ENCODE peak calls at places on chromosomes 13 and 19, in five cellular contexts. T is fibroblast of lung, H is psoas muscle, M is left ventricle myocardium inferior, U is tibial artery. Q is an unnamed sample.

GRCh38 chr19:17473041-17473440 is 2.7 kb downstream of the SLC27A1 start:
- DNase-seq in T (peak), H (no peak), M (no peak), U (no peak), Q (no peak)

GRCh38 chr19:29532097-29532496 is 6.3 kb downstream of the VSTM2B start:
- DNase-seq in T (no peak), H (no peak), M (no peak), U (no peak), Q (no peak)

GRCh38 chr19:29372461-29372860 is 153.3 kb upstream of the VSTM2B start:
- DNase-seq in T (no peak), H (no peak), M (no peak), U (no peak), Q (no peak)

GRCh38 chr13:37526710-37527446 is 71.7 kb downstream of the POSTN start:
- DNase-seq in T (peak), H (no peak), M (no peak), U (no peak), Q (no peak)

GRCh38 chr13:24261566-24261965 is 47.8 kb upstream of the C1QTNF9 start:
- DNase-seq in T (no peak), H (no peak), M (no peak), U (no peak), Q (no peak)

GRCh38 chr13:80337706-80338105 is 3.2 kb downstream of the SPRY2 start:
- DNase-seq in T (peak), H (no peak), M (no peak), U (no peak), Q (no peak)

GRCh38 chr13:27168870-27169525 is 2.6 kb downstream of the USP12 start:
- DNase-seq in T (no peak), H (no peak), M (no peak), U (no peak), Q (no peak)

GRCh38 chr13:21060063-21060826 is 1.1 kb downstream of the LATS2 start:
- DNase-seq in T (no peak), H (peak), M (peak), U (peak), Q (no peak)

GRCh38 chr19:7799640-7800355 is 30.2 kb upstream of the EVI5L start:
- DNase-seq in T (peak), H (peak), M (peak), U (peak), Q (peak)

GRCh38 chr19:30419581-30420180 is 47.5 kb downstream of the ZNF536 start:
- DNase-seq in T (no peak), H (no peak), M (no peak), U (no peak), Q (peak)

GRCh38 chr19:6109947-6110346 is 353 bp downstream of the RFX2 start:
- DNase-seq in T (no peak), H (no peak), M (peak), U (peak), Q (no peak)

GRCh38 chr13:40206241-40207109 is 460.0 kb downstream of the FOXO1 start:
- DNase-seq in T (peak), H (no peak), M (no peak), U (no peak), Q (no peak)

GRCh38 chr19:43432866-43433673 is 18.4 kb downstream of the TEX101 start:
- DNase-seq in T (peak), H (peak), M (peak), U (peak), Q (no peak)

GRCh38 chr19:5603626-5604025 is 18.9 kb downstream of the SAFB2 start:
- DNase-seq in T (no peak), H (no peak), M (no peak), U (no peak), Q (no peak)

GRCh38 chr13:20721454-20722357 is 18.2 kb downstream of the IL17D start:
- DNase-seq in T (peak), H (peak), M (peak), U (peak), Q (no peak)

GRCh38 chr19:50486823-50487515 is 10.3 kb upstream of the GARIN5A start:
- DNase-seq in T (peak), H (peak), M (no peak), U (no peak), Q (peak)

GRCh38 chr13:94731028-94731427 is 18.7 kb upstream of the SOX21 start:
- DNase-seq in T (no peak), H (no peak), M (no peak), U (no peak), Q (no peak)

GRCh38 chr13:69324109-69324886 is 783.3 kb upstream of the ATXN8OS start:
- DNase-seq in T (peak), H (no peak), M (no peak), U (no peak), Q (no peak)

GRCh38 chr19:15114153-15114540 is 6.9 kb downstream of the SYDE1 start:
- DNase-seq in T (peak), H (no peak), M (no peak), U (no peak), Q (no peak)

GRCh38 chr13:32660227-32660626 is 74.0 kb downstream of the PDS5B start:
- DNase-seq in T (no peak), H (no peak), M (no peak), U (no peak), Q (no peak)

GRCh38 chr19:30314805-30315155 is 57.4 kb upstream of the ZNF536 start:
- DNase-seq in T (no peak), H (no peak), M (no peak), U (no peak), Q (no peak)

GRCh38 chr13:43107780-43108179 is 84.4 kb downstream of the DNAJC15 start:
- DNase-seq in T (no peak), H (no peak), M (no peak), U (no peak), Q (no peak)

GRCh38 chr19:12611361-12611699 is 610 bp downstream of the ZNF791 start:
- DNase-seq in T (peak), H (peak), M (peak), U (peak), Q (no peak)

GRCh38 chr19:40165362-40165937 is 25.8 kb upstream of the MAP3K10 start:
- DNase-seq in T (peak), H (peak), M (peak), U (peak), Q (peak)

GRCh38 chr13:30307194-30307965 is at the start of gene KATNAL1:
- DNase-seq in T (peak), H (peak), M (peak), U (peak), Q (peak)

GRCh38 chr13:30307966-30308290 is 577 bp upstream of the KATNAL1 start:
- DNase-seq in T (no peak), H (no peak), M (no peak), U (no peak), Q (no peak)

GRCh38 chr13:30306762-30307193 is 573 bp downstream of the KATNAL1 start:
- DNase-seq in T (peak), H (peak), M (peak), U (peak), Q (peak)

GRCh38 chr13:30305456-30305855 is 1.9 kb downstream of the KATNAL1 start:
- DNase-seq in T (no peak), H (no peak), M (no peak), U (no peak), Q (no peak)

DNA sequence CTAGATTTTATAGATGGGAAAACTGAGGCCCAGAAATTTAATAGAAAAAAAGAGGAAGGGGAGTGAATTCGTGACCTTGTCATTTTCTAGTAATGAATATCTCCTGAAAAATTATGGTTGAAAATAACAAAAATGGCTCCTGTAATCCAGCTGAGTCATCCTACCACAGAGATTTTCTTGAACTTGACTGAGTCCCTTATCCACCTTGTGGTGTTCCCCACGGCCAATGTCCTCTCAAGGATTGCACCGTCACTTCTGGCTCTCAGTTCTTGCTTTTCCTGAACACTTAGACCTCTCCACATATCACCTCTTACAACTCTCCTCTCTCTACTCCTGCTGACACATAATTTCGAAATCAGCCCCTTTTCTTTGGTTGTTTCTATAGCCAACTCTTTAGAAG is 1.2 kb upstream of the KATNAL1 start:
- DNase-seq in T (peak), H (no peak), M (no peak), U (no peak), Q (no peak)
- H3K27ac ChIP-seq in T (no peak), H (no peak), M (peak), U (no peak), Q (no peak)

GRCh38 chr19:52370341-52370710 is 603 bp downstream of the ZNF880 start:
- DNase-seq in T (no peak), H (no peak), M (no peak), U (no peak), Q (no peak)
- H3K27ac ChIP-seq in T (peak), H (peak), M (peak), U (peak), Q (peak)

GRCh38 chr19:34832581-34833112 is 59.6 kb upstream of the ZNF599 start:
- DNase-seq in T (no peak), H (no peak), M (no peak), U (no peak), Q (no peak)

GRCh38 chr19:34835952-34836351 is 62.9 kb upstream of the ZNF599 start:
- DNase-seq in T (no peak), H (no peak), M (no peak), U (no peak), Q (no peak)

GRCh38 chr19:34837262-34837661 is 64.2 kb upstream of the ZNF599 start:
- DNase-seq in T (no peak), H (peak), M (peak), U (no peak), Q (no peak)

GRCh38 chr19:34831714-34832113 is 58.7 kb upstream of the ZNF599 start:
- DNase-seq in T (no peak), H (no peak), M (no peak), U (no peak), Q (no peak)

GRCh38 chr19:34834513-34834912 is 61.5 kb upstream of the ZNF599 start:
- DNase-seq in T (no peak), H (no peak), M (no peak), U (no peak), Q (no peak)
- H3K27ac ChIP-seq in T (no peak), H (no peak), M (no peak), U (no peak), Q (no peak)

GRCh38 chr13:97544041-97544765 is 110.2 kb downstream of the RAP2A start:
- DNase-seq in T (peak), H (no peak), M (no peak), U (no peak), Q (no peak)
- H3K27ac ChIP-seq in T (no peak), H (no peak), M (no peak), U (no peak), Q (no peak)

GRCh38 chr19:16337809-16338469 is 13.3 kb downstream of the KLF2 start:
- DNase-seq in T (no peak), H (no peak), M (no peak), U (no peak), Q (no peak)
- H3K27ac ChIP-seq in T (peak), H (peak), M (peak), U (peak), Q (no peak)

DNA sequence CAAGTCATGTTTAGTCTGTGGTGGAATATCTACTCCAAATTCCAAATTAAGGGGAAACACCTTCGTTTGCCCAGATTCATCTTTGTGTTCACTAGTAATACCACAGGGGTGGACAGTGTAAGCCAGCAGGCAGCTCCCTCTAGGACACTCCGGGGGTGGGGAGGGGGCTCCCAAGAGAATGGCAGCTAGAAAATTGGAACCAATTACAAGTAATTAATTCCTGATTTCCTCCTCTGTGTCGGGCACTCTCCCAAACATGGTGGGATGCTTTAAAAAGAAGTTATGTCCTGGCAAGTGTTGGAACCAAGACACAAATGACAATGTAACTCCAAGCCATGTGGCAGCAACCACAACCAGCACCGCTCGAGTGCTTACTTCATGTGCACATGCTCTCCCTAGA is 5.9 kb downstream of the COL4A1 start:
- DNase-seq in T (no peak), H (no peak), M (no peak), U (no peak), Q (no peak)
- H3K27ac ChIP-seq in T (peak), H (peak), M (peak), U (peak), Q (no peak)

DNA sequence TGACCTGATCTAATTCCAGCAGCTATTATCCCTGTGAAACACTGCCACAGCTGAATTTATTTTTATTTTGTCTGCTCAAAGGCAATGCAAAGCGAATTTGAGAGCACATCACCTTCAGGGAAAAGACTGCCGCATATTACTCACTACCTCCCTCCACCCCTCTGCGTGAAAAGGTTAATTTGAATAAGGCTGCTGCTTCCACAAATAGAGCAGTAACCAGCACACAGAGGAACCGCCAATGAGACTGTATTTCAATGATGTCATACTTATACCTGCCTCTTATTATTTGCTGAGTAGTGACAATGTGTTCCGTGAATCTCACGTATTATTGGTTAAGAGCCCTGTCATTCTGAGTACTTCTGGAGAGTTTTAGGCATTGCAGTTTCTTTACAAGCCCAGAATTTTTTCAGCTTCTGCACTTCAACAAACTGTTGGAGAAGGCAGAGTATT is 156.1 kb upstream of the KLF12 start:
- DNase-seq in T (peak), H (no peak), M (no peak), U (no peak), Q (no peak)
- H3K27ac ChIP-seq in T (no peak), H (peak), M (peak), U (no peak), Q (no peak)

DNA sequence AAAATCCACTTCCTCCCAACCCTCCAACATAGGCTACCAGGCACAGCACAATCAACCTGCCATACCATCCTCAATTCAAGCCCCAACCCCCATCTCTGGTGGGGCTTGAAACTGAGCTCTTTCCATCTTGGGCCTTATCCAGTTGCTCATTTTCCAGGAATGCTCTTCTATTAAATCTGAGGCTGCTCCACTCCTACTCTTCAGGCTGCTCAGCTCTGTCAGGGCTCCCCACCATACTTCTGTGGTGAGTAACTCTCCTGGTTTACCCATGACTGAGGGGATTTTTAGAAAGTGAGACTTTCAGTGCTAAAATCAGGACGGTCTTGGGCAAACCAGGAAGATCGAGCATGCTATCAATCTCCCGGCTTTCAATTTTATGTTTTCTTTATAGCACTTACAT is 512.8 kb downstream of the LMO7 start:
- DNase-seq in T (peak), H (no peak), M (no peak), U (no peak), Q (no peak)
- H3K27ac ChIP-seq in T (no peak), H (no peak), M (no peak), U (no peak), Q (no peak)

GRCh38 chr19:45136507-45137178 is 24.1 kb downstream of the NKPD1 start:
- DNase-seq in T (no peak), H (no peak), M (no peak), U (no peak), Q (no peak)

GRCh38 chr19:45137179-45137761 is 23.5 kb downstream of the NKPD1 start:
- DNase-seq in T (no peak), H (no peak), M (peak), U (no peak), Q (peak)

GRCh38 chr19:45138303-45138751 is 22.5 kb downstream of the NKPD1 start:
- DNase-seq in T (no peak), H (no peak), M (no peak), U (no peak), Q (no peak)

GRCh38 chr19:45133661-45134060 is 27.1 kb downstream of the NKPD1 start:
- DNase-seq in T (no peak), H (no peak), M (no peak), U (no peak), Q (no peak)

GRCh38 chr19:45135176-45135575 is 25.6 kb downstream of the NKPD1 start:
- DNase-seq in T (no peak), H (no peak), M (no peak), U (no peak), Q (no peak)
- H3K27ac ChIP-seq in T (no peak), H (no peak), M (no peak), U (no peak), Q (no peak)

GRCh38 chr19:48511800-48512503 is at the start of gene LMTK3:
- DNase-seq in T (peak), H (no peak), M (no peak), U (no peak), Q (peak)

GRCh38 chr19:48511321-48511731 is 309 bp downstream of the LMTK3 start:
- DNase-seq in T (no peak), H (no peak), M (no peak), U (no peak), Q (no peak)

GRCh38 chr19:48514123-48514458 is 2.5 kb upstream of the LMTK3 start:
- DNase-seq in T (no peak), H (no peak), M (no peak), U (no peak), Q (no peak)

GRCh38 chr19:48512504-48513288 is 1.1 kb upstream of the LMTK3 start:
- DNase-seq in T (no peak), H (no peak), M (no peak), U (no peak), Q (no peak)

DNA sequence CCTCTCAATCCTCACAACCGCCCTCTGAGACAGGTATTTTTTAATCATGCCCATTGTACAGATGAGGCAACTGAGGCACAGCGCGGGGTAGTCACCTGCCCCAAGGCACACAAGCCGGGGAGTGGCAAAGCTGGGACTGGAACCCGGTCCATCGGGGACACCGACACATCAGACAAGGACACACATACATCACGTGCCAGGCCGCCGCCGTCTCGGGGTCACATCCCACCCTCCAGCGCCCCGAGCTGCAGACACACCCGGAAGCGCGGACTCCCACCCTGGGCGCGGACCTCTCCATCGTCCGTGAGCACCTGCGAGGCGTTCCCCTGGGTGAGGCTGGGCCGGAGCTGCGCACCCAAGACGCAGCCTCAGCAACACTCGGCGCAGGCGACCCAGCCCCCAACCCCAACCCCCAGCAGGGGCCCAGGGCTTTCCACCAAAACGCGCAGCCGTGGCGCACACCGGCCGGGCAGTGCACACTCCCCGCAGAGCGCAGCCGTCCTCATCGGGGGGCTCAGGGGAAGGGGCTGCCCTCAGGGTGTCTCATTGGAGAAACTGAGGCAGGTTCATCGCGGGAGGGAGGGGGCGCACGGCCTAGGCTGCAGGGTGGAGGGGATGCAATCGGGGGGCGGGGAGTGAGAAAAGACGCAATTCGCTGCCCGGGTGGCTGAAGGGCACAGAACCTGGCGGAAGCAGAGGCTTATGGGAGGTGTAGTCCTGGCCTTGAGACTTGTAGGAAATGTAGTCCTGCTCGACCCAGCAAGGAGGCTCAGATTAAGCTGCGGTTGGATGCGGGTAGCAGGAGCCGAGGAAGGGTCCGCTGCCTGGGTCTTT is 1.9 kb upstream of the LMTK3 start:
- DNase-seq in T (peak), H (no peak), M (no peak), U (peak), Q (peak)
- H3K27ac ChIP-seq in T (no peak), H (no peak), M (peak), U (no peak), Q (peak)

Q was measured in substantia nigra.